ENCODE peak calls at places on chromosomes 4 and X, in four cellular contexts. G is AG08396, V is HL-60, L is IMR-90. U is an unnamed sample.
A peak's percentile ranks its signal among the peaks of the same experiment; 100 is the strongest.

GRCh38 chr4:78396613-78397291 is 154.8 kb upstream of the ANXA3 start:
- DNase-seq in G (no peak), L (no peak), V (no peak), U (no peak)

GRCh38 chr4:80500593-80500992 is 165.1 kb downstream of the CFAP299 start:
- DNase-seq in V (no peak), G (no peak), L (no peak), U (no peak)

GRCh38 chrX:11944486-11944885 is 186.4 kb downstream of the MSL3 start:
- DNase-seq in V (peak; percentile 2), L (peak; percentile 64), G (peak; percentile 62), U (no peak)

GRCh38 chrX:108735087-108735679 is 1.2 kb downstream of the IRS4 start:
- DNase-seq in L (no peak), V (no peak), G (no peak), U (no peak)

GRCh38 chr4:80092847-80093246 is 19.8 kb upstream of the ANTXR2 start:
- DNase-seq in V (no peak), G (no peak), L (no peak), U (no peak)

GRCh38 chrX:130772313-130773140 is 130.5 kb downstream of the ENOX2 start:
- DNase-seq in G (peak; percentile 14), V (no peak), L (peak; percentile 73), U (no peak)

GRCh38 chr4:82629238-82630000 is 67.6 kb upstream of the TMEM150C start:
- DNase-seq in G (no peak), V (no peak), L (peak; percentile 61), U (no peak)

GRCh38 chr4:3285558-3286334 is 7.1 kb upstream of the RGS12 start:
- DNase-seq in G (peak; percentile 56), V (peak; percentile 74), L (peak; percentile 32), U (peak; percentile 90)

GRCh38 chr4:73777612-73778011 is 37.2 kb downstream of the CXCL8 start:
- DNase-seq in L (peak; percentile 7), G (no peak), V (no peak), U (no peak)

GRCh38 chr4:109334129-109334528 is 31.7 kb upstream of the COL25A1 start:
- DNase-seq in G (no peak), L (no peak), V (no peak), U (no peak)

GRCh38 chrX:30887288-30887687 is 1.8 kb downstream of the TAB3 start:
- DNase-seq in G (no peak), V (no peak), L (no peak), U (no peak)

GRCh38 chrX:54427837-54428424 is 12.3 kb upstream of the TSR2 start:
- DNase-seq in V (no peak), G (no peak), L (no peak), U (no peak)